ENCODE peak calls at places on chromosomes 1 and 21, in eight cellular contexts. One of them, this sample, is unnamed.

GRCh38 chr1:244835276-244836134 is at the start of gene COX20:
- DNase-seq in glutamatergic neuron: peak
- DNase-seq in right atrium auricular region: peak
- DNase-seq in Right ventricle myocardium superior: peak
- DNase-seq in GM20000: peak
- DNase-seq in NCI-H1436 treated with DMSO at 0.1 percent for 48 hours: peak
- DNase-seq in Daoy: peak
- DNase-seq in activated B cell treated with CpG ODN at 0.5 μM for 24 hours: peak
- DNase-seq in this sample: peak

GRCh38 chr1:85615536-85615935 is 35.0 kb downstream of the CCN1 start:
- DNase-seq in NCI-H1436 treated with DMSO at 0.1 percent for 48 hours: no peak
- DNase-seq in GM20000: no peak
- DNase-seq in glutamatergic neuron: no peak
- DNase-seq in Daoy: no peak
- DNase-seq in right atrium auricular region: no peak
- DNase-seq in activated B cell treated with CpG ODN at 0.5 μM for 24 hours: no peak
- DNase-seq in Right ventricle myocardium superior: no peak
- DNase-seq in this sample: no peak

GRCh38 chr1:221778535-221779142 is 36.8 kb upstream of the DUSP10 start:
- DNase-seq in Right ventricle myocardium superior: no peak
- DNase-seq in Daoy: no peak
- DNase-seq in GM20000: no peak
- DNase-seq in right atrium auricular region: no peak
- DNase-seq in activated B cell treated with CpG ODN at 0.5 μM for 24 hours: peak
- DNase-seq in glutamatergic neuron: no peak
- DNase-seq in NCI-H1436 treated with DMSO at 0.1 percent for 48 hours: no peak
- DNase-seq in this sample: no peak

GRCh38 chr1:245209658-245210415 is 55.1 kb downstream of the KIF26B start:
- DNase-seq in Right ventricle myocardium superior: no peak
- DNase-seq in right atrium auricular region: no peak
- DNase-seq in glutamatergic neuron: peak
- DNase-seq in GM20000: no peak
- DNase-seq in NCI-H1436 treated with DMSO at 0.1 percent for 48 hours: no peak
- DNase-seq in activated B cell treated with CpG ODN at 0.5 μM for 24 hours: no peak
- DNase-seq in Daoy: no peak
- DNase-seq in this sample: no peak

GRCh38 chr1:225887030-225887314 is 2.0 kb downstream of the LEFTY1 start:
- DNase-seq in Daoy: no peak
- DNase-seq in Right ventricle myocardium superior: no peak
- DNase-seq in right atrium auricular region: no peak
- DNase-seq in GM20000: no peak
- DNase-seq in NCI-H1436 treated with DMSO at 0.1 percent for 48 hours: no peak
- DNase-seq in activated B cell treated with CpG ODN at 0.5 μM for 24 hours: no peak
- DNase-seq in glutamatergic neuron: no peak
- DNase-seq in this sample: no peak

GRCh38 chr1:64135501-64136245 is 67.8 kb upstream of the UBE2U start:
- DNase-seq in Right ventricle myocardium superior: no peak
- DNase-seq in Daoy: no peak
- DNase-seq in glutamatergic neuron: no peak
- DNase-seq in NCI-H1436 treated with DMSO at 0.1 percent for 48 hours: no peak
- DNase-seq in right atrium auricular region: no peak
- DNase-seq in activated B cell treated with CpG ODN at 0.5 μM for 24 hours: no peak
- DNase-seq in GM20000: no peak
- DNase-seq in this sample: peak

GRCh38 chr21:37244506-37245083 is 22.5 kb downstream of the VPS26C start:
- DNase-seq in activated B cell treated with CpG ODN at 0.5 μM for 24 hours: no peak
- DNase-seq in GM20000: no peak
- DNase-seq in Right ventricle myocardium superior: no peak
- DNase-seq in right atrium auricular region: no peak
- DNase-seq in NCI-H1436 treated with DMSO at 0.1 percent for 48 hours: no peak
- DNase-seq in Daoy: no peak
- DNase-seq in glutamatergic neuron: no peak
- DNase-seq in this sample: no peak

GRCh38 chr1:226325178-226325577 is 16.2 kb upstream of the LIN9 start:
- DNase-seq in GM20000: no peak
- DNase-seq in right atrium auricular region: no peak
- DNase-seq in glutamatergic neuron: no peak
- DNase-seq in NCI-H1436 treated with DMSO at 0.1 percent for 48 hours: no peak
- DNase-seq in Right ventricle myocardium superior: no peak
- DNase-seq in activated B cell treated with CpG ODN at 0.5 μM for 24 hours: no peak
- DNase-seq in Daoy: peak
- DNase-seq in this sample: no peak

GRCh38 chr1:46152021-46152420 is 19.6 kb upstream of the PIK3R3 start:
- DNase-seq in right atrium auricular region: no peak
- DNase-seq in activated B cell treated with CpG ODN at 0.5 μM for 24 hours: no peak
- DNase-seq in GM20000: no peak
- DNase-seq in NCI-H1436 treated with DMSO at 0.1 percent for 48 hours: no peak
- DNase-seq in Daoy: no peak
- DNase-seq in Right ventricle myocardium superior: no peak
- DNase-seq in glutamatergic neuron: no peak
- DNase-seq in this sample: peak

GRCh38 chr1:14826731-14827326 is 228.3 kb downstream of the KAZN start:
- DNase-seq in Right ventricle myocardium superior: no peak
- DNase-seq in NCI-H1436 treated with DMSO at 0.1 percent for 48 hours: no peak
- DNase-seq in Daoy: no peak
- DNase-seq in glutamatergic neuron: no peak
- DNase-seq in right atrium auricular region: no peak
- DNase-seq in GM20000: no peak
- DNase-seq in activated B cell treated with CpG ODN at 0.5 μM for 24 hours: no peak
- DNase-seq in this sample: no peak

GRCh38 chr21:43890042-43890441 is 25.0 kb downstream of the AGPAT3 start:
- DNase-seq in NCI-H1436 treated with DMSO at 0.1 percent for 48 hours: no peak
- DNase-seq in activated B cell treated with CpG ODN at 0.5 μM for 24 hours: no peak
- DNase-seq in glutamatergic neuron: no peak
- DNase-seq in GM20000: no peak
- DNase-seq in right atrium auricular region: no peak
- DNase-seq in Daoy: no peak
- DNase-seq in Right ventricle myocardium superior: no peak
- DNase-seq in this sample: no peak

GRCh38 chr1:63746129-63746864 is 27.5 kb upstream of the ROR1 start:
- DNase-seq in glutamatergic neuron: no peak
- DNase-seq in Daoy: peak
- DNase-seq in Right ventricle myocardium superior: no peak
- DNase-seq in right atrium auricular region: no peak
- DNase-seq in NCI-H1436 treated with DMSO at 0.1 percent for 48 hours: no peak
- DNase-seq in GM20000: no peak
- DNase-seq in activated B cell treated with CpG ODN at 0.5 μM for 24 hours: no peak
- DNase-seq in this sample: peak

GRCh38 chr21:14074177-14074576 is 136.6 kb downstream of the LIPI start:
- DNase-seq in glutamatergic neuron: no peak
- DNase-seq in NCI-H1436 treated with DMSO at 0.1 percent for 48 hours: no peak
- DNase-seq in Right ventricle myocardium superior: no peak
- DNase-seq in activated B cell treated with CpG ODN at 0.5 μM for 24 hours: no peak
- DNase-seq in Daoy: no peak
- DNase-seq in right atrium auricular region: peak
- DNase-seq in GM20000: no peak
- DNase-seq in this sample: no peak

GRCh38 chr1:201655243-201655642 is 116.3 kb downstream of the NAV1 start:
- DNase-seq in NCI-H1436 treated with DMSO at 0.1 percent for 48 hours: no peak
- DNase-seq in Daoy: peak
- DNase-seq in activated B cell treated with CpG ODN at 0.5 μM for 24 hours: no peak
- DNase-seq in Right ventricle myocardium superior: peak
- DNase-seq in right atrium auricular region: no peak
- DNase-seq in GM20000: no peak
- DNase-seq in glutamatergic neuron: no peak
- DNase-seq in this sample: peak

GRCh38 chr1:147168626-147169058 is 3.6 kb downstream of the PRKAB2 start:
- DNase-seq in NCI-H1436 treated with DMSO at 0.1 percent for 48 hours: no peak
- DNase-seq in Right ventricle myocardium superior: no peak
- DNase-seq in glutamatergic neuron: no peak
- DNase-seq in Daoy: peak
- DNase-seq in activated B cell treated with CpG ODN at 0.5 μM for 24 hours: no peak
- DNase-seq in GM20000: no peak
- DNase-seq in right atrium auricular region: no peak
- DNase-seq in this sample: no peak

GRCh38 chr1:18972531-18972930 is 16.1 kb upstream of the IFFO2 start:
- DNase-seq in activated B cell treated with CpG ODN at 0.5 μM for 24 hours: no peak
- DNase-seq in GM20000: no peak
- DNase-seq in Daoy: peak
- DNase-seq in right atrium auricular region: no peak
- DNase-seq in Right ventricle myocardium superior: no peak
- DNase-seq in NCI-H1436 treated with DMSO at 0.1 percent for 48 hours: no peak
- DNase-seq in glutamatergic neuron: no peak
- DNase-seq in this sample: peak

GRCh38 chr1:168783424-168783823 is 54.4 kb upstream of the DPT start:
- DNase-seq in glutamatergic neuron: no peak
- DNase-seq in Daoy: no peak
- DNase-seq in right atrium auricular region: no peak
- DNase-seq in Right ventricle myocardium superior: no peak
- DNase-seq in GM20000: no peak
- DNase-seq in activated B cell treated with CpG ODN at 0.5 μM for 24 hours: no peak
- DNase-seq in NCI-H1436 treated with DMSO at 0.1 percent for 48 hours: no peak
- DNase-seq in this sample: peak

GRCh38 chr1:119141020-119141424 is 569 bp upstream of the WARS2 start:
- DNase-seq in Daoy: peak
- DNase-seq in right atrium auricular region: peak
- DNase-seq in NCI-H1436 treated with DMSO at 0.1 percent for 48 hours: peak
- DNase-seq in Right ventricle myocardium superior: peak
- DNase-seq in glutamatergic neuron: peak
- DNase-seq in GM20000: no peak
- DNase-seq in activated B cell treated with CpG ODN at 0.5 μM for 24 hours: peak
- DNase-seq in this sample: no peak

GRCh38 chr1:109687641-109688499 is at the start of gene GSTM1:
- DNase-seq in right atrium auricular region: peak
- DNase-seq in Daoy: peak
- DNase-seq in Right ventricle myocardium superior: no peak
- DNase-seq in glutamatergic neuron: no peak
- DNase-seq in activated B cell treated with CpG ODN at 0.5 μM for 24 hours: peak
- DNase-seq in NCI-H1436 treated with DMSO at 0.1 percent for 48 hours: no peak
- DNase-seq in GM20000: peak
- DNase-seq in this sample: no peak

GRCh38 chr1:3491291-3492246 is 37.1 kb downstream of the ARHGEF16 start:
- DNase-seq in GM20000: peak
- DNase-seq in glutamatergic neuron: peak
- DNase-seq in Daoy: peak
- DNase-seq in right atrium auricular region: peak
- DNase-seq in NCI-H1436 treated with DMSO at 0.1 percent for 48 hours: no peak
- DNase-seq in activated B cell treated with CpG ODN at 0.5 μM for 24 hours: peak
- DNase-seq in Right ventricle myocardium superior: peak
- DNase-seq in this sample: peak

GRCh38 chr1:180563013-180563827 is 4.5 kb downstream of the OVAAL start:
- DNase-seq in glutamatergic neuron: no peak
- DNase-seq in Daoy: peak
- DNase-seq in activated B cell treated with CpG ODN at 0.5 μM for 24 hours: no peak
- DNase-seq in NCI-H1436 treated with DMSO at 0.1 percent for 48 hours: no peak
- DNase-seq in GM20000: no peak
- DNase-seq in Right ventricle myocardium superior: no peak
- DNase-seq in right atrium auricular region: no peak
- DNase-seq in this sample: peak

GRCh38 chr1:53754484-53755312 is 15.7 kb upstream of the GLIS1 start:
- DNase-seq in activated B cell treated with CpG ODN at 0.5 μM for 24 hours: no peak
- DNase-seq in NCI-H1436 treated with DMSO at 0.1 percent for 48 hours: no peak
- DNase-seq in Right ventricle myocardium superior: no peak
- DNase-seq in GM20000: peak
- DNase-seq in right atrium auricular region: no peak
- DNase-seq in Daoy: peak
- DNase-seq in glutamatergic neuron: peak
- DNase-seq in this sample: peak

GRCh38 chr1:214976665-214977064 is 105.9 kb upstream of the KCNK2 start:
- DNase-seq in GM20000: no peak
- DNase-seq in Daoy: no peak
- DNase-seq in glutamatergic neuron: no peak
- DNase-seq in Right ventricle myocardium superior: no peak
- DNase-seq in activated B cell treated with CpG ODN at 0.5 μM for 24 hours: no peak
- DNase-seq in right atrium auricular region: no peak
- DNase-seq in NCI-H1436 treated with DMSO at 0.1 percent for 48 hours: no peak
- DNase-seq in this sample: no peak

GRCh38 chr1:22526098-22526497 is 37.2 kb upstream of the EPHA8 start:
- DNase-seq in Daoy: no peak
- DNase-seq in NCI-H1436 treated with DMSO at 0.1 percent for 48 hours: no peak
- DNase-seq in glutamatergic neuron: no peak
- DNase-seq in Right ventricle myocardium superior: no peak
- DNase-seq in right atrium auricular region: no peak
- DNase-seq in GM20000: no peak
- DNase-seq in activated B cell treated with CpG ODN at 0.5 μM for 24 hours: no peak
- DNase-seq in this sample: no peak

GRCh38 chr1:225468270-225469020 is 40.6 kb upstream of the LBR start:
- DNase-seq in right atrium auricular region: no peak
- DNase-seq in GM20000: peak
- DNase-seq in Daoy: no peak
- DNase-seq in NCI-H1436 treated with DMSO at 0.1 percent for 48 hours: no peak
- DNase-seq in Right ventricle myocardium superior: peak
- DNase-seq in activated B cell treated with CpG ODN at 0.5 μM for 24 hours: no peak
- DNase-seq in glutamatergic neuron: no peak
- DNase-seq in this sample: no peak

GRCh38 chr1:177287237-177287636 is 116.5 kb downstream of the BRINP2 start:
- DNase-seq in Right ventricle myocardium superior: no peak
- DNase-seq in GM20000: no peak
- DNase-seq in NCI-H1436 treated with DMSO at 0.1 percent for 48 hours: no peak
- DNase-seq in right atrium auricular region: no peak
- DNase-seq in Daoy: no peak
- DNase-seq in activated B cell treated with CpG ODN at 0.5 μM for 24 hours: no peak
- DNase-seq in glutamatergic neuron: no peak
- DNase-seq in this sample: no peak

GRCh38 chr1:237316352-237316751 is 274.4 kb downstream of the RYR2 start:
- DNase-seq in glutamatergic neuron: peak
- DNase-seq in right atrium auricular region: no peak
- DNase-seq in activated B cell treated with CpG ODN at 0.5 μM for 24 hours: no peak
- DNase-seq in Daoy: no peak
- DNase-seq in GM20000: no peak
- DNase-seq in Right ventricle myocardium superior: no peak
- DNase-seq in NCI-H1436 treated with DMSO at 0.1 percent for 48 hours: no peak
- DNase-seq in this sample: no peak

GRCh38 chr1:36570478-36571060 is 87.9 kb upstream of the CSF3R start:
- DNase-seq in GM20000: no peak
- DNase-seq in right atrium auricular region: no peak
- DNase-seq in activated B cell treated with CpG ODN at 0.5 μM for 24 hours: no peak
- DNase-seq in Daoy: no peak
- DNase-seq in NCI-H1436 treated with DMSO at 0.1 percent for 48 hours: no peak
- DNase-seq in glutamatergic neuron: no peak
- DNase-seq in Right ventricle myocardium superior: no peak
- DNase-seq in this sample: no peak

GRCh38 chr1:84742653-84743052 is 52.4 kb upstream of the SSX2IP start:
- DNase-seq in GM20000: no peak
- DNase-seq in activated B cell treated with CpG ODN at 0.5 μM for 24 hours: no peak
- DNase-seq in Right ventricle myocardium superior: no peak
- DNase-seq in NCI-H1436 treated with DMSO at 0.1 percent for 48 hours: no peak
- DNase-seq in glutamatergic neuron: no peak
- DNase-seq in Daoy: no peak
- DNase-seq in right atrium auricular region: no peak
- DNase-seq in this sample: no peak

GRCh38 chr1:10860682-10861081 is 64.2 kb upstream of the CASZ1 start:
- DNase-seq in GM20000: no peak
- DNase-seq in right atrium auricular region: no peak
- DNase-seq in NCI-H1436 treated with DMSO at 0.1 percent for 48 hours: no peak
- DNase-seq in activated B cell treated with CpG ODN at 0.5 μM for 24 hours: no peak
- DNase-seq in Right ventricle myocardium superior: peak
- DNase-seq in Daoy: no peak
- DNase-seq in glutamatergic neuron: no peak
- DNase-seq in this sample: no peak

GRCh38 chr1:96559707-96560588 is 161.6 kb upstream of the PTBP2 start:
- DNase-seq in NCI-H1436 treated with DMSO at 0.1 percent for 48 hours: no peak
- DNase-seq in Right ventricle myocardium superior: no peak
- DNase-seq in glutamatergic neuron: no peak
- DNase-seq in Daoy: peak
- DNase-seq in GM20000: no peak
- DNase-seq in right atrium auricular region: peak
- DNase-seq in activated B cell treated with CpG ODN at 0.5 μM for 24 hours: no peak
- DNase-seq in this sample: peak

GRCh38 chr1:245091171-245091621 is 63.6 kb upstream of the KIF26B start:
- DNase-seq in GM20000: no peak
- DNase-seq in right atrium auricular region: no peak
- DNase-seq in NCI-H1436 treated with DMSO at 0.1 percent for 48 hours: no peak
- DNase-seq in glutamatergic neuron: no peak
- DNase-seq in Right ventricle myocardium superior: no peak
- DNase-seq in activated B cell treated with CpG ODN at 0.5 μM for 24 hours: no peak
- DNase-seq in Daoy: no peak
- DNase-seq in this sample: no peak

GRCh38 chr1:169878498-169878897 is 15.2 kb downstream of the SCYL3 start:
- DNase-seq in right atrium auricular region: no peak
- DNase-seq in Right ventricle myocardium superior: no peak
- DNase-seq in NCI-H1436 treated with DMSO at 0.1 percent for 48 hours: no peak
- DNase-seq in GM20000: no peak
- DNase-seq in Daoy: no peak
- DNase-seq in glutamatergic neuron: no peak
- DNase-seq in activated B cell treated with CpG ODN at 0.5 μM for 24 hours: no peak
- DNase-seq in this sample: no peak

GRCh38 chr1:202935863-202936262 is 8.8 kb upstream of the KLHL12 start:
- DNase-seq in Right ventricle myocardium superior: no peak
- DNase-seq in glutamatergic neuron: no peak
- DNase-seq in right atrium auricular region: no peak
- DNase-seq in activated B cell treated with CpG ODN at 0.5 μM for 24 hours: no peak
- DNase-seq in Daoy: no peak
- DNase-seq in NCI-H1436 treated with DMSO at 0.1 percent for 48 hours: no peak
- DNase-seq in GM20000: no peak
- DNase-seq in this sample: no peak